ENCODE peak calls at places on chromosomes 13 and 19, in seven cellular contexts. V is lower leg skin; K is mucosa of descending colon; J is PC-3; W is endothelial cell; U is stimulated activated CD4-positive, alpha-beta T cell treated with anti-CD3 and anti-CD28 coated beads, Interleukin-12 subunit alpha, Interleukin-12 subunit beta, amount 100 ng/mL, for 4 hours; F is NCI-H1436. G is an unnamed sample.

GRCh38 chr19:1292419-1293151 is 6.9 kb downstream of the EFNA2 start:
- DNase-seq in F (no peak), J (no peak), W (no peak), K (peak), V (no peak), U (no peak), G (no peak)

GRCh38 chr19:13044160-13044853 is 49.0 kb downstream of the NFIX start:
- DNase-seq in U (no peak), F (peak), V (no peak), W (no peak), K (no peak), J (peak), G (peak)

GRCh38 chr13:75362026-75362425 is 119.9 kb downstream of the TBC1D4 start:
- DNase-seq in F (no peak), V (no peak), U (no peak), J (no peak), W (no peak), K (no peak), G (no peak)

GRCh38 chr19:40962460-40962961 is 28.6 kb upstream of the CYP2B6 start:
- DNase-seq in V (peak), K (no peak), U (no peak), J (peak), F (no peak), W (no peak), G (peak)

GRCh38 chr19:10617409-10618121 is 7.8 kb upstream of the SLC44A2 start:
- DNase-seq in W (no peak), F (no peak), U (no peak), J (peak), K (no peak), V (no peak), G (peak)

GRCh38 chr13:36850790-36851438 is 31.9 kb downstream of the RFXAP start:
- DNase-seq in J (no peak), F (peak), W (peak), K (no peak), U (no peak), V (no peak), G (no peak)

GRCh38 chr13:97938701-97939475 is 14.6 kb upstream of the IPO5 start:
- DNase-seq in V (peak), K (no peak), F (peak), J (no peak), U (no peak), W (no peak), G (no peak)

GRCh38 chr19:49335071-49335783 is at the start of gene CD37:
- DNase-seq in V (peak), U (peak), F (no peak), K (no peak), W (no peak), J (no peak), G (no peak)

GRCh38 chr13:113997845-113998751 is 24.2 kb upstream of the C13orf46 start:
- DNase-seq in W (no peak), U (no peak), J (peak), K (peak), F (no peak), V (no peak), G (no peak)

GRCh38 chr19:19185853-19186728 is 5.9 kb downstream of the BORCS8 start:
- DNase-seq in K (no peak), J (peak), W (peak), F (peak), U (peak), V (no peak), G (peak)

GRCh38 chr19:42253245-42254082 is 1.5 kb downstream of the ERF start:
- DNase-seq in F (no peak), U (peak), J (peak), W (peak), V (peak), K (peak), G (peak)

GRCh38 chr19:947090-947706 is 21.4 kb downstream of the ARID3A start:
- DNase-seq in V (no peak), K (peak), U (no peak), F (no peak), W (no peak), J (no peak), G (no peak)

GRCh38 chr13:99124695-99125334 is 75.8 kb upstream of the UBAC2 start:
- DNase-seq in V (no peak), J (peak), W (no peak), F (no peak), U (no peak), K (no peak), G (peak)

GRCh38 chr13:44780586-44781280 is 204.6 kb upstream of the TSC22D1 start:
- DNase-seq in F (no peak), J (no peak), V (peak), U (no peak), K (no peak), W (no peak), G (no peak)

GRCh38 chr19:9801976-9802375 is 16.9 kb downstream of the FBXL12 start:
- DNase-seq in W (no peak), V (no peak), U (no peak), F (no peak), K (no peak), J (no peak), G (no peak)

GRCh38 chr19:50815443-50815842 is 8.1 kb downstream of the KLK1 start:
- DNase-seq in U (no peak), F (no peak), J (no peak), K (no peak), W (no peak), V (no peak), G (no peak)

GRCh38 chr13:26679945-26680516 is 80.6 kb downstream of the GPR12 start:
- DNase-seq in J (no peak), K (no peak), U (no peak), F (no peak), V (no peak), W (peak), G (no peak)

GRCh38 chr13:107205318-107206112 is 637.6 kb upstream of the ARGLU1 start:
- DNase-seq in F (peak), W (peak), V (no peak), J (peak), U (peak), K (no peak), G (peak)

GRCh38 chr19:39951686-39952085 is 17.3 kb upstream of the FCGBP start:
- DNase-seq in K (no peak), U (no peak), J (peak), F (no peak), W (no peak), V (no peak), G (peak)

GRCh38 chr19:42343344-42344110 is 18.1 kb downstream of the MEGF8 start:
- DNase-seq in K (no peak), W (peak), V (no peak), J (no peak), F (no peak), U (no peak), G (no peak)

GRCh38 chr13:32587014-32587773 is 942 bp downstream of the PDS5B start:
- DNase-seq in V (peak), K (peak), W (peak), J (peak), F (peak), U (peak), G (peak)

GRCh38 chr13:30124131-30124768 is 183.1 kb downstream of the KATNAL1 start:
- DNase-seq in U (no peak), F (no peak), K (no peak), V (no peak), J (no peak), W (no peak), G (no peak)

GRCh38 chr13:93476175-93476574 is 249.6 kb downstream of the GPC6 start:
- DNase-seq in K (no peak), V (no peak), F (no peak), U (no peak), J (peak), W (no peak), G (peak)

GRCh38 chr19:30082168-30082567 is 140.1 kb downstream of the URI1 start:
- DNase-seq in K (peak), W (no peak), F (no peak), V (no peak), J (no peak), U (no peak), G (no peak)

GRCh38 chr13:21079761-21080730 is 18.7 kb upstream of the LATS2 start:
- DNase-seq in U (no peak), F (no peak), K (no peak), W (peak), J (peak), V (no peak), G (peak)

GRCh38 chr13:60435762-60436374 is 38.8 kb downstream of the TDRD3 start:
- DNase-seq in K (no peak), U (no peak), V (no peak), F (no peak), J (no peak), W (no peak), G (no peak)

GRCh38 chr13:59112375-59112774 is 1051.4 kb downstream of the DIAPH3 start:
- DNase-seq in V (no peak), U (no peak), F (no peak), J (peak), W (no peak), K (no peak), G (peak)

GRCh38 chr19:42422576-42423461 is 4.4 kb downstream of the LIPE start:
- DNase-seq in F (no peak), K (no peak), J (no peak), W (peak), U (peak), V (no peak), G (peak)

GRCh38 chr19:16030964-16031871 is 45.1 kb upstream of the TPM4 start:
- DNase-seq in U (no peak), K (no peak), J (no peak), W (no peak), F (no peak), V (no peak), G (no peak)

GRCh38 chr13:44873486-44873885 is 115.8 kb downstream of the NUFIP1 start:
- DNase-seq in V (peak), U (no peak), K (no peak), J (no peak), W (no peak), F (no peak), G (no peak)

GRCh38 chr19:43789029-43789428 is 8.3 kb upstream of the KCNN4 start:
- DNase-seq in J (peak), K (no peak), V (no peak), U (no peak), F (no peak), W (peak), G (no peak)

GRCh38 chr13:49369876-49370275 is 74.0 kb downstream of the CAB39L start:
- DNase-seq in W (no peak), F (no peak), V (no peak), K (no peak), J (no peak), U (no peak), G (no peak)

GRCh38 chr13:111267784-111268183 is 52.7 kb upstream of the TEX29 start:
- DNase-seq in K (no peak), W (no peak), J (no peak), F (no peak), V (no peak), U (no peak), G (no peak)